ENCODE peak calls at places on chromosome 22, in eight cellular contexts. C, F, T, S, B, Z, Y and M are unnamed samples.

GRCh38 chr22:41028841-41029240 is 63.6 kb upstream of the EP300 start:
- DNase-seq in S (no peak), Z (peak), C (peak), B (no peak), Y (no peak), F (no peak), T (no peak), M (no peak)

GRCh38 chr22:22171357-22172218 is 73.0 kb upstream of the VPREB1 start:
- DNase-seq in B (no peak), Y (no peak), C (no peak), Z (peak), F (no peak), T (no peak), S (peak), M (no peak)

GRCh38 chr22:37906364-37907008 is 389 bp downstream of the MICALL1 start:
- DNase-seq in T (peak), C (no peak), Z (peak), F (no peak), B (no peak), S (no peak), Y (no peak), M (no peak)

GRCh38 chr22:47213571-47214230 is 451.3 kb downstream of the TBC1D22A start:
- DNase-seq in C (no peak), S (no peak), F (no peak), Z (no peak), Y (peak), T (no peak), B (no peak), M (peak)

GRCh38 chr22:38309614-38310517 is 7.4 kb downstream of the CSNK1E start:
- DNase-seq in S (no peak), B (no peak), Y (no peak), T (no peak), C (no peak), Z (no peak), F (no peak), M (no peak)

GRCh38 chr22:32518848-32519247 is 44.2 kb downstream of the FBXO7 start:
- DNase-seq in B (no peak), C (no peak), Y (no peak), T (no peak), Z (peak), S (no peak), F (no peak), M (peak)

GRCh38 chr22:27581688-27582087 is 219.9 kb downstream of the MN1 start:
- DNase-seq in T (no peak), B (peak), Y (no peak), F (no peak), S (no peak), Z (no peak), C (no peak), M (no peak)

GRCh38 chr22:38433871-38434270 is 21.1 kb downstream of the KCNJ4 start:
- DNase-seq in C (no peak), F (no peak), Z (no peak), T (no peak), S (no peak), B (no peak), Y (no peak), M (no peak)

GRCh38 chr22:31077681-31078080 is 3.4 kb upstream of the SMTN start:
- DNase-seq in S (no peak), C (no peak), F (no peak), T (no peak), Z (no peak), Y (no peak), B (no peak), M (no peak)

GRCh38 chr22:47168441-47168840 is 406.0 kb downstream of the TBC1D22A start:
- DNase-seq in T (no peak), Y (no peak), C (no peak), S (no peak), B (no peak), Z (no peak), F (no peak), M (no peak)

GRCh38 chr22:42869888-42870480 is 12.9 kb upstream of the ARFGAP3 start:
- DNase-seq in S (no peak), Y (no peak), F (no peak), T (no peak), C (no peak), B (no peak), Z (no peak), M (no peak)

GRCh38 chr22:26852176-26852575 is 194.8 kb downstream of the MIAT start:
- DNase-seq in Z (no peak), S (peak), Y (no peak), B (no peak), C (no peak), T (no peak), F (no peak), M (no peak)

GRCh38 chr22:23678133-23678532 is 12.7 kb upstream of the RGL4 start:
- DNase-seq in C (no peak), B (no peak), F (no peak), S (no peak), Z (no peak), T (no peak), Y (no peak), M (no peak)

GRCh38 chr22:24973867-24974266 is 21.4 kb downstream of the KIAA1671 start:
- DNase-seq in B (no peak), Z (no peak), S (no peak), Y (no peak), T (no peak), F (no peak), C (no peak), M (no peak)

GRCh38 chr22:27632451-27633295 is 168.9 kb downstream of the MN1 start:
- DNase-seq in F (no peak), B (no peak), C (no peak), Y (no peak), S (no peak), T (no peak), Z (no peak), M (no peak)

GRCh38 chr22:37018815-37019308 is 385 bp downstream of the TST start:
- DNase-seq in F (no peak), C (no peak), S (peak), Z (peak), Y (no peak), B (peak), T (no peak), M (no peak)

GRCh38 chr22:17810570-17811116 is 36.4 kb upstream of the BID start:
- DNase-seq in B (no peak), Z (no peak), S (no peak), F (no peak), T (no peak), Y (no peak), C (no peak), M (no peak)